ENCODE peak calls at places on chromosomes 1 and 21, in five cellular contexts. One of them, this sample, is unnamed.

GRCh38 chr1:238061967-238062613 is 171.4 kb upstream of the ZP4 start:
- DNase-seq in mammary epithelial cell: peak
- DNase-seq in MCF 10A: peak
- DNase-seq in HL-60: no peak
- DNase-seq in Daoy: peak
- DNase-seq in this sample: no peak

GRCh38 chr1:31702836-31703404 is 897 bp downstream of the COL16A1 start:
- DNase-seq in mammary epithelial cell: peak
- DNase-seq in Daoy: no peak
- DNase-seq in HL-60: no peak
- DNase-seq in MCF 10A: no peak
- DNase-seq in this sample: no peak

GRCh38 chr1:61741682-61742619 is at the start of gene PATJ:
- DNase-seq in Daoy: peak
- DNase-seq in HL-60: peak
- DNase-seq in mammary epithelial cell: peak
- DNase-seq in MCF 10A: peak
- DNase-seq in this sample: no peak

GRCh38 chr1:14296795-14297194 is 301.7 kb upstream of the KAZN start:
- DNase-seq in mammary epithelial cell: no peak
- DNase-seq in Daoy: peak
- DNase-seq in HL-60: no peak
- DNase-seq in MCF 10A: peak
- DNase-seq in this sample: no peak

GRCh38 chr1:44405804-44406743 is 1.0 kb downstream of the RNF220 start:
- DNase-seq in HL-60: no peak
- DNase-seq in mammary epithelial cell: no peak
- DNase-seq in Daoy: peak
- DNase-seq in MCF 10A: peak
- DNase-seq in this sample: no peak

GRCh38 chr1:1349256-1350012 is at the start of gene DVL1:
- DNase-seq in Daoy: peak
- DNase-seq in MCF 10A: no peak
- DNase-seq in mammary epithelial cell: peak
- DNase-seq in HL-60: peak
- DNase-seq in this sample: peak

GRCh38 chr1:246907472-246907871 is 24.3 kb downstream of the AHCTF1 start:
- DNase-seq in Daoy: no peak
- DNase-seq in MCF 10A: peak
- DNase-seq in mammary epithelial cell: peak
- DNase-seq in HL-60: peak
- DNase-seq in this sample: peak

GRCh38 chr21:31397515-31397926 is 53.5 kb upstream of the TIAM1 start:
- DNase-seq in Daoy: peak
- DNase-seq in MCF 10A: no peak
- DNase-seq in mammary epithelial cell: peak
- DNase-seq in HL-60: no peak
- DNase-seq in this sample: no peak

GRCh38 chr21:45562965-45563364 is 20.7 kb upstream of the SLC19A1 start:
- DNase-seq in HL-60: no peak
- DNase-seq in MCF 10A: no peak
- DNase-seq in mammary epithelial cell: no peak
- DNase-seq in Daoy: no peak
- DNase-seq in this sample: no peak

GRCh38 chr1:174652496-174653280 is 204.9 kb downstream of the GPR52 start:
- DNase-seq in MCF 10A: no peak
- DNase-seq in mammary epithelial cell: no peak
- DNase-seq in Daoy: no peak
- DNase-seq in HL-60: no peak
- DNase-seq in this sample: no peak

GRCh38 chr1:246383791-246384190 is 123.3 kb downstream of the SMYD3 start:
- DNase-seq in Daoy: no peak
- DNase-seq in MCF 10A: no peak
- DNase-seq in HL-60: no peak
- DNase-seq in mammary epithelial cell: peak
- DNase-seq in this sample: no peak

GRCh38 chr1:28718601-28719331 is 18.0 kb upstream of the YTHDF2 start:
- DNase-seq in MCF 10A: peak
- DNase-seq in Daoy: peak
- DNase-seq in mammary epithelial cell: no peak
- DNase-seq in HL-60: no peak
- DNase-seq in this sample: no peak

GRCh38 chr1:89761901-89762300 is 58.9 kb upstream of the LRRC8D start:
- DNase-seq in Daoy: no peak
- DNase-seq in mammary epithelial cell: no peak
- DNase-seq in HL-60: no peak
- DNase-seq in MCF 10A: no peak
- DNase-seq in this sample: no peak

GRCh38 chr1:230105754-230106625 is 39.0 kb downstream of the GALNT2 start:
- DNase-seq in Daoy: peak
- DNase-seq in MCF 10A: peak
- DNase-seq in HL-60: peak
- DNase-seq in mammary epithelial cell: peak
- DNase-seq in this sample: no peak

This sample was measured in CMK.